ENCODE peak calls at places on chromosome 17, in five cellular contexts. C is HepG2, D is adrenal gland, A is suprapubic skin, K is HCT116. P is an unnamed sample.

GRCh38 chr17:72576289-72576759 is 455.5 kb downstream of the SOX9 start:
- DNase-seq in D (no peak), K (no peak), A (no peak), C (peak), P (no peak)

GRCh38 chr17:31754239-31754945 is 104.7 kb downstream of the COPRS start:
- DNase-seq in C (peak), A (no peak), K (peak), D (no peak), P (peak)

GRCh38 chr17:74960739-74961342 is 11.7 kb downstream of the HID1 start:
- DNase-seq in D (peak), K (peak), A (no peak), C (peak), P (no peak)

GRCh38 chr17:71649986-71650385 is 470.8 kb upstream of the SOX9 start:
- DNase-seq in K (no peak), A (no peak), D (no peak), C (no peak), P (no peak)

GRCh38 chr17:47072881-47073280 is 93.8 kb upstream of the RPRML start:
- DNase-seq in D (no peak), C (no peak), K (no peak), A (no peak), P (no peak)

GRCh38 chr17:4949321-4950074 is 1.2 kb upstream of the PFN1 start:
- DNase-seq in A (peak), K (peak), C (peak), D (peak), P (peak)

GRCh38 chr17:17032131-17032692 is 10.0 kb upstream of the MPRIP start:
- DNase-seq in C (peak), K (no peak), A (peak), D (peak), P (peak)

GRCh38 chr17:43846963-43847369 is at the start of gene CD300LG:
- DNase-seq in D (no peak), A (peak), C (no peak), K (no peak), P (no peak)

GRCh38 chr17:77076046-77076882 is 64.5 kb upstream of the SEC14L1 start:
- DNase-seq in K (no peak), D (no peak), C (no peak), A (no peak), P (no peak)

GRCh38 chr17:43940630-43941029 is 1.6 kb downstream of the PPY start:
- DNase-seq in C (peak), K (peak), D (no peak), A (no peak), P (peak)

GRCh38 chr17:78883533-78884131 is 19.4 kb downstream of the CEP295NL start:
- DNase-seq in C (peak), D (peak), K (peak), A (peak), P (peak)

GRCh38 chr17:73362697-73363096 is 50.9 kb upstream of the CDC42EP4 start:
- DNase-seq in C (no peak), A (no peak), K (no peak), D (no peak), P (no peak)

GRCh38 chr17:19004601-19005441 is at the start of gene FAM83G:
- DNase-seq in D (peak), C (peak), K (peak), A (no peak), P (peak)

GRCh38 chr17:49993423-49994037 is 1.5 kb downstream of the DLX3 start:
- DNase-seq in C (no peak), D (no peak), K (no peak), A (no peak), P (no peak)

GRCh38 chr17:79618383-79619067 is 7.7 kb upstream of the RBFOX3 start:
- DNase-seq in K (no peak), D (no peak), A (peak), C (no peak), P (no peak)

GRCh38 chr17:57097832-57098421 is 12.9 kb downstream of the AKAP1 start:
- DNase-seq in D (peak), A (no peak), C (no peak), K (no peak), P (peak)

GRCh38 chr17:30554839-30555751 is 77.9 kb downstream of the GOSR1 start:
- DNase-seq in K (peak), A (no peak), D (peak), C (peak), P (no peak)

GRCh38 chr17:61389670-61390478 is 9.8 kb upstream of the TBX2 start:
- DNase-seq in A (no peak), D (no peak), C (no peak), K (no peak), P (no peak)

GRCh38 chr17:431494-431893 is 78.9 kb upstream of the RPH3AL start:
- DNase-seq in A (no peak), K (no peak), C (no peak), D (no peak), P (no peak)

GRCh38 chr17:82276951-82277350 is 3.5 kb upstream of the CSNK1D start:
- DNase-seq in A (no peak), D (no peak), K (no peak), C (no peak), P (no peak)

GRCh38 chr17:49582789-49583188 is 7.1 kb downstream of the NXPH3 start:
- DNase-seq in D (peak), A (no peak), C (no peak), K (no peak), P (peak)

GRCh38 chr17:4548721-4549531 is 6.3 kb downstream of the MYBBP1A start:
- DNase-seq in C (no peak), K (no peak), D (no peak), A (no peak), P (no peak)

GRCh38 chr17:20089795-20090547 is 80.8 kb downstream of the SPECC1 start:
- DNase-seq in D (peak), K (no peak), A (no peak), C (no peak), P (no peak)

GRCh38 chr17:1137465-1137894 is 42.3 kb downstream of the ABR start:
- DNase-seq in K (peak), D (no peak), A (no peak), C (peak), P (no peak)

DNA sequence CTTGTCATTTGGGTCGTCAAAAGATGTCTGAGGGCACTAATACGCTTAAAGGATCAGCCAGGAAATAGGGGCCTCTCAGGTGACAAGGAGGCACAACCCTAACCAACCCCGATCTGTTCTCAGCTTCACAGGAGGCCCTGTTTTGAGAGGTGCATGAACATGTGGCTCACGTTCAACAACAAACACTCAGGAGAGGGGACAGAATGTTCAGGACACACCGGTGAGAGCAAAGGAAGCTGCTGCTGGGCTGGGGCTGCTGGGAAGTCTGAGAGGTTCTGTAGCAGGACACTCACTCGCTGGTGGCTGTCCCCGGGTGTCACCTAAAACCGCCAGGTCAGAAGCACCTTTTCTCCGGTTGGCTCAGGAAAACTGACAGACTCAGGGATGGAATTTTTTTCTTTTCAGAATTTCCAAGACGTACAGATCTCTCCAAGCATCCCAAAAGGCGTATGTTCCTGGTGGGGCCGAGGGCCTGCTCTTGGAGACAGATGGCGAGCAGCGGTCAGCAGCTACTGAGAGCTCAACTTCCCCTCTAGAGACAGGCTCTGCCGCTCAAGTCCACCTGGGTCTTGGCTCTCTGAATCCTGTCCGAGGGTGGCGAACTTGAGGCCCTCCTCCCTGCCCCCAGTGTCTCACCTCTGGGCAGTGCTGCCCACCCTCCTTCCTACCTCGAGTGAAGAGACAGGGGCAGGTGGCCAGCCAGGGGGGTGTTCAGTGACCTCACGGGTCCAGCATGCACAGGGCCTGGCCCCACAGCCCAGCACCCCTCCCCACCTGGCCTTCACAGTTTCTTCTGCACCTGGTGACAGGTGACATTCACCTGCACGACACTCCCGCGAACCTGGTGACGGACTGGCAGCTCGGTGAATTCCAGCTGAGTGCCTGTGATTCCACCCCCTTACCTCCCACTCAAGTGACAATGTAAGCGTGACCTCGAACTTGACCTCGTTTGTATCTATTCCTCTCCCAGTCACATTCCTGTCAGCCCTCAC is 22.9 kb downstream of the CLUH start:
- DNase-seq in K (no peak), A (peak), D (peak), C (peak), P (peak)
- TF ChIP-seq POLR2A in K (no peak), A (no peak), D (no peak), C (no peak), P (no peak)

DNA sequence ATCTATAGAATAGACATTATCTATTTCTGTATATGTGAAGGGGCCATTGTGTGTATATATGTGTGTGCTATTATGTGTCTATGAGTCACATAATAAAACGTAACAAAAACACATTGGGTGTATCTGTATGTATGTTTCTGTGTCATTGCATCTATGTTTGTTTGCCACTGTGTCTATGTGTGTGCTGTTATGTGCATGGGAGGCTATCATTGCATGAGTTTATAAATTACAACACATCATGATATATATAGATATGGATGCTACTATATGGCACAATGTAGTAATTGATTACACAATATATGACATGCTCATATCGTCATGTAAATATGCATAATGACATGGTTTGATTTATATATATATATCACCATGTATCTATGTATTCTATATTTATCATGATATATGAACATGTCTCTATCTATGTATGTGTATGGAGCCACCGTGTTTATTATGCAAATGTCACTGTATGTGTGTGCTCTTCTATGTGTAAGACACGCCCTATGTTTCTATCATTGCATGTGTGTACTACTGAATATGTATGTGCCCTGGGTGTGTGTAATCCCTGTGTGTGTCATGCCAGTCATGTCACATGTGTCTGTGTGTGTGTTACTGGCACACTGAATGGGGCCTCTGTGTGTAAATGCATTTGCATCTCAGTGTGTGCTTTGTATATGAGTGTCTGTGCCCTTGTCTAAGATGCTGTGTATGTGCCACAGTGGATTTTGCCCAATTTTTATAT is 1.4 kb upstream of the TSPOAP1 start:
- DNase-seq in D (no peak), A (no peak), K (no peak), C (no peak), P (no peak)
- TF ChIP-seq POLR2A in D (no peak), A (no peak), K (no peak), C (no peak), P (no peak)

GRCh38 chr17:2398655-2399571 is 1.9 kb downstream of the MNT start:
- DNase-seq in A (peak), C (peak), K (no peak), D (peak), P (no peak)

GRCh38 chr17:2400474-2400866 is 390 bp downstream of the MNT start:
- DNase-seq in K (no peak), C (peak), D (no peak), A (peak), P (no peak)

GRCh38 chr17:2398188-2398587 is 2.7 kb downstream of the MNT start:
- DNase-seq in C (no peak), D (no peak), A (no peak), K (no peak), P (no peak)

GRCh38 chr17:2400877-2401425 is at the start of gene MNT:
- DNase-seq in A (peak), C (peak), K (peak), D (peak), P (peak)

GRCh38 chr17:2399572-2400473 is 1.0 kb downstream of the MNT start:
- DNase-seq in K (peak), A (peak), C (peak), D (peak), P (peak)
- TF ChIP-seq POLR2A in K (no peak), A (peak), C (peak), D (peak), P (peak)

GRCh38 chr17:45314761-45315549 is 1.9 kb downstream of the MAP3K14 start:
- DNase-seq in D (no peak), A (no peak), C (no peak), K (no peak), P (no peak)
- TF ChIP-seq POLR2A in D (no peak), A (no peak), C (no peak), K (no peak), P (no peak)

DNA sequence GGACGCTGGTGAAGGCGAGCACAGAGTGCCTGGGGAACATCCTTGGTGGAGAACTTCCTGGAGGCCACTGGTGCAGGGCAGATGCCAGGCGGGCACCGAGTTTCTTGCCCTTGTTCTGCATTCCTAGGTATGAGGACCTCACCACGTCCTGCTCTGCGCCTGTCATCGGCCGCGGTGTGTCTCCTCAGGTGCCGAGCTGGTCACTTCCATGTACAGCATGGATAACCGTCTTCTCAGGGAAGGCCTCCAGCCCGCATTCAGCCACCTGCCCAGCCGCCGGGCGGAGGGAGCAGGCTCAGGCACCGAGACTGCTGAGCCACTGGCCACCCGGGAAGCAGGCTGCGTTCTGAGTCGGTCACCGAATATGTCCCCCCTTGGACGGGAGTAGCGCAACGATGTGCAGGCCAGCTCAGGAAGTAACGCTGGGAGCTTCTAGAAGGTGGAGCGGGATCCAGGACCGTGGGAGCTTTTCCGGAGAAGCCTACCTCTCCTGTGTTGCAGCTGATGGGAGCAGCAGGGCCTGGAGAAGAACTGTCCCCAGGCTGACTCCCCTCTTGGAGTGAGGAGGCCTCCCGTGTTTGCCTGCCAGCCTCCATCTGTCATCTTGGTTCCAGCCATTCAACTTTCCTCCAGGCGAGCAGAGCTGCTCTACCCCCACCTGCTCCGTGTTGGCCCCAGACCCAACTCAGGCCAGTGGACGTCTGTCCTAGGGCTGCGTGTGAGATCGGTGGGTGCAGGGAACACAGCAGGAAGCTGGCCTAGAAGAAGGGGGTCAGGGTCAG is 2.1 kb upstream of the BAIAP2 start:
- DNase-seq in C (no peak), K (no peak), D (no peak), A (peak), P (no peak)
- TF ChIP-seq POLR2A in C (no peak), K (no peak), D (no peak), A (no peak), P (no peak)

GRCh38 chr17:2303278-2304188 is at the start of the genes SMG6 and SRR:
- DNase-seq in K (peak), C (peak), D (peak), A (peak), P (peak)
- TF ChIP-seq POLR2A in K (peak), C (peak), D (peak), A (peak), P (peak)

GRCh38 chr17:7686221-7687071 is 844 bp downstream of the TP53 start:
- DNase-seq in A (peak), K (peak), C (peak), D (peak), P (no peak)
- TF ChIP-seq POLR2A in A (peak), K (peak), C (peak), D (peak), P (peak)

DNA sequence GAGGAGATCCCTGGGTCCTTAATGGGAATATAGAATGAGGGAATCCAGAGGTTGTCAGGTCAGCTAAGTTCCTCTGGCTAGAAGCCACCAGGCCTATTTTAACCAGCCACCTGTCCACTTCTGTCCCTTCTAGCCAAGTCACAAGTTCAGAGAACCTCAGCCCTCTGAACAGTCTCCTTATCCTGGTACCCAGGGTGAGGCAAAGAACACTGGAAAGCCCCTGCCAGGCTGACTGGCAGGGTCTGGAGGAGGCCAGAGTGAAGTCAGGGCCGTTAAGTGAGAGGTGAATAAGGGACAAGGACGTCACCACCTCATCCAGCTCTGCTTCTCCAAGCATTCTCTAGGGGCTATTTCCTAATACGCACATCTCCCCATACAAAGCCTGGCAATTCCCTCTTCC is 2.7 kb downstream of the CTDNEP1 start:
- DNase-seq in C (no peak), K (no peak), A (no peak), D (no peak), P (no peak)
- TF ChIP-seq POLR2A in C (no peak), K (no peak), A (no peak), D (no peak), P (no peak)

GRCh38 chr17:38886643-38887010 is 16.8 kb downstream of the LASP1 start:
- DNase-seq in C (no peak), D (no peak), K (no peak), A (no peak), P (no peak)
- TF ChIP-seq POLR2A in C (no peak), D (no peak), K (no peak), A (no peak), P (no peak)

P was measured in H54.